ENCODE peak calls at places on chromosomes 4 and X, in eight cellular contexts. One of them, this sample, is unnamed.

GRCh38 chr4:6852582-6852981 is 57.0 kb upstream of the TBC1D14 start:
- DNase-seq in PC-3: no peak
- DNase-seq in progenitor cell of endocrine pancreas: no peak
- DNase-seq in GM13977: no peak
- DNase-seq in gastrocnemius medialis: no peak
- DNase-seq in endodermal cell: no peak
- DNase-seq in Calu3: no peak
- DNase-seq in heart left ventricle: no peak
- DNase-seq in this sample: no peak

GRCh38 chr4:114180481-114180880 is 201.0 kb upstream of the ARSJ start:
- DNase-seq in endodermal cell: peak; percentile 88
- DNase-seq in progenitor cell of endocrine pancreas: no peak
- DNase-seq in PC-3: peak; percentile 70
- DNase-seq in gastrocnemius medialis: no peak
- DNase-seq in GM13977: no peak
- DNase-seq in heart left ventricle: peak; percentile 10
- DNase-seq in Calu3: peak; percentile 59
- DNase-seq in this sample: no peak

GRCh38 chr4:56607926-56608325 is 73.2 kb downstream of the HOPX start:
- DNase-seq in GM13977: no peak
- DNase-seq in gastrocnemius medialis: no peak
- DNase-seq in PC-3: no peak
- DNase-seq in heart left ventricle: no peak
- DNase-seq in endodermal cell: no peak
- DNase-seq in progenitor cell of endocrine pancreas: no peak
- DNase-seq in Calu3: no peak
- DNase-seq in this sample: no peak

GRCh38 chr4:186684889-186685309 is 38.8 kb downstream of the FAT1 start:
- DNase-seq in gastrocnemius medialis: no peak
- DNase-seq in PC-3: peak; percentile 34
- DNase-seq in progenitor cell of endocrine pancreas: no peak
- DNase-seq in Calu3: no peak
- DNase-seq in GM13977: no peak
- DNase-seq in heart left ventricle: no peak
- DNase-seq in endodermal cell: peak; percentile 71
- DNase-seq in this sample: no peak

GRCh38 chr4:117479673-117480072 is 394.3 kb upstream of the TRAM1L1 start:
- DNase-seq in endodermal cell: no peak
- DNase-seq in GM13977: no peak
- DNase-seq in Calu3: no peak
- DNase-seq in PC-3: no peak
- DNase-seq in heart left ventricle: no peak
- DNase-seq in progenitor cell of endocrine pancreas: no peak
- DNase-seq in gastrocnemius medialis: no peak
- DNase-seq in this sample: no peak

GRCh38 chrX:136866337-136867095 is 14.0 kb downstream of the RBMX start:
- DNase-seq in endodermal cell: no peak
- DNase-seq in PC-3: no peak
- DNase-seq in GM13977: no peak
- DNase-seq in Calu3: no peak
- DNase-seq in progenitor cell of endocrine pancreas: no peak
- DNase-seq in gastrocnemius medialis: no peak
- DNase-seq in heart left ventricle: no peak
- DNase-seq in this sample: no peak

GRCh38 chr4:84366932-84367331 is 132.2 kb downstream of the NKX6-1 start:
- DNase-seq in heart left ventricle: no peak
- DNase-seq in progenitor cell of endocrine pancreas: no peak
- DNase-seq in Calu3: no peak
- DNase-seq in endodermal cell: no peak
- DNase-seq in PC-3: no peak
- DNase-seq in GM13977: no peak
- DNase-seq in gastrocnemius medialis: no peak
- DNase-seq in this sample: no peak

GRCh38 chr4:153432971-153433752 is 33.0 kb upstream of the TMEM131L start:
- DNase-seq in PC-3: peak; percentile 91
- DNase-seq in GM13977: peak; percentile 78
- DNase-seq in endodermal cell: peak; percentile 83
- DNase-seq in progenitor cell of endocrine pancreas: no peak
- DNase-seq in gastrocnemius medialis: peak; percentile 26
- DNase-seq in Calu3: peak; percentile 61
- DNase-seq in heart left ventricle: peak; percentile 63
- DNase-seq in this sample: no peak

GRCh38 chrX:153488231-153488914 is 6.4 kb upstream of the BGN start:
- DNase-seq in PC-3: no peak
- DNase-seq in GM13977: no peak
- DNase-seq in endodermal cell: peak; percentile 58
- DNase-seq in progenitor cell of endocrine pancreas: no peak
- DNase-seq in gastrocnemius medialis: no peak
- DNase-seq in Calu3: no peak
- DNase-seq in heart left ventricle: peak; percentile 73
- DNase-seq in this sample: peak; percentile 84

DNA sequence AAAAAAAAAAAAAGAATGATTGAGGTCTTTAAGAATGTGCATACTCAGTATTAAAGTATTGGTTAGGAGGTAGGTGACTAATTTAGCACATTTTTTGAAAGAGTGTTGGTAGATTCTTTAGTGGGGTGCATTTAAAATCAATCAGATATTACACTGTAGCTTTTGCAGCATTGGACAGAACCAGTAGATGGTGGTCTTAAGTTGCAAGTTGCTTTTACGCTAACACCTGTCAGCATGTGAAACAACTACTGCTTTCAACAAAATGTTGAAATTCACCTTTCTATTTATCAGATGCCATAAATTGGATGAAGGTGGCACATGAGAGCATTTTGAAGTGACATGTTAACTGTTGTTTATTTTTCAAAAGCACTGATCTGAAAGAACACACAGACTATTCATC is 41.0 kb downstream of the NAA11 start:
- DNase-seq in progenitor cell of endocrine pancreas: no peak
- DNase-seq in gastrocnemius medialis: no peak
- DNase-seq in heart left ventricle: no peak
- DNase-seq in GM13977: no peak
- DNase-seq in Calu3: no peak
- DNase-seq in endodermal cell: no peak
- DNase-seq in PC-3: no peak
- DNase-seq in this sample: no peak
- TF ChIP-seq CTCF in progenitor cell of endocrine pancreas: no peak
- TF ChIP-seq CTCF in gastrocnemius medialis: no peak
- TF ChIP-seq CTCF in heart left ventricle: no peak
- TF ChIP-seq CTCF in GM13977: no peak
- TF ChIP-seq CTCF in Calu3: no peak
- TF ChIP-seq CTCF in endodermal cell: peak; percentile 17
- TF ChIP-seq CTCF in PC-3: no peak
- TF ChIP-seq CTCF in this sample: no peak

DNA sequence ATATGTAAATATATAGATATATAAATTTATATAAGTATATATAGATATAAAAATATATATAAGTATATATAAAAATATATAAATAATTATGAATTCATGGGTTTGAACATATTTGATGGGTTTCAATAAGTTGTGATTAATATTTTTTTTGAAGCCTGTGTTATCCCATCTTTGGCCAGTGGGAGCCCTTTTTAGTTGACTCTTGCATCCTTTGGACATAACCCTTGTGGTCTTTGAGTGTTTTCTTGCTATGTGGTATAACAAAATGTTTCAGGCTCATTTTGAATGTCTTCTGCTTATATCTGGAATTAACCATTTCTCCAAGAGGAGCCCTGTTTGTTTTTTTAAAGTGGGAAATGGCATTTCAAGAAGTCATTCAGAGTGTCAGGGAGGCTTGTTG is 15.2 kb downstream of the SNX25 start:
- DNase-seq in heart left ventricle: no peak
- DNase-seq in Calu3: no peak
- DNase-seq in GM13977: no peak
- DNase-seq in progenitor cell of endocrine pancreas: no peak
- DNase-seq in gastrocnemius medialis: no peak
- DNase-seq in PC-3: no peak
- DNase-seq in endodermal cell: no peak
- DNase-seq in this sample: no peak
- TF ChIP-seq CTCF in heart left ventricle: no peak
- TF ChIP-seq CTCF in Calu3: no peak
- TF ChIP-seq CTCF in GM13977: no peak
- TF ChIP-seq CTCF in progenitor cell of endocrine pancreas: peak; percentile 26
- TF ChIP-seq CTCF in gastrocnemius medialis: no peak
- TF ChIP-seq CTCF in PC-3: no peak
- TF ChIP-seq CTCF in endodermal cell: peak; percentile 51
- TF ChIP-seq CTCF in this sample: no peak

GRCh38 chr4:25378130-25378743 is 1.2 kb downstream of the ANAPC4 start:
- DNase-seq in Calu3: no peak
- DNase-seq in PC-3: no peak
- DNase-seq in gastrocnemius medialis: no peak
- DNase-seq in GM13977: no peak
- DNase-seq in heart left ventricle: no peak
- DNase-seq in progenitor cell of endocrine pancreas: no peak
- DNase-seq in endodermal cell: no peak
- DNase-seq in this sample: no peak

GRCh38 chr4:25379591-25379990 is 2.5 kb downstream of the ANAPC4 start:
- DNase-seq in GM13977: no peak
- DNase-seq in endodermal cell: no peak
- DNase-seq in gastrocnemius medialis: no peak
- DNase-seq in progenitor cell of endocrine pancreas: no peak
- DNase-seq in heart left ventricle: no peak
- DNase-seq in PC-3: no peak
- DNase-seq in Calu3: no peak
- DNase-seq in this sample: no peak

GRCh38 chr4:25377572-25377882 is 464 bp downstream of the ANAPC4 start:
- DNase-seq in heart left ventricle: no peak
- DNase-seq in gastrocnemius medialis: no peak
- DNase-seq in GM13977: no peak
- DNase-seq in Calu3: no peak
- DNase-seq in progenitor cell of endocrine pancreas: no peak
- DNase-seq in PC-3: no peak
- DNase-seq in endodermal cell: no peak
- DNase-seq in this sample: no peak

DNA sequence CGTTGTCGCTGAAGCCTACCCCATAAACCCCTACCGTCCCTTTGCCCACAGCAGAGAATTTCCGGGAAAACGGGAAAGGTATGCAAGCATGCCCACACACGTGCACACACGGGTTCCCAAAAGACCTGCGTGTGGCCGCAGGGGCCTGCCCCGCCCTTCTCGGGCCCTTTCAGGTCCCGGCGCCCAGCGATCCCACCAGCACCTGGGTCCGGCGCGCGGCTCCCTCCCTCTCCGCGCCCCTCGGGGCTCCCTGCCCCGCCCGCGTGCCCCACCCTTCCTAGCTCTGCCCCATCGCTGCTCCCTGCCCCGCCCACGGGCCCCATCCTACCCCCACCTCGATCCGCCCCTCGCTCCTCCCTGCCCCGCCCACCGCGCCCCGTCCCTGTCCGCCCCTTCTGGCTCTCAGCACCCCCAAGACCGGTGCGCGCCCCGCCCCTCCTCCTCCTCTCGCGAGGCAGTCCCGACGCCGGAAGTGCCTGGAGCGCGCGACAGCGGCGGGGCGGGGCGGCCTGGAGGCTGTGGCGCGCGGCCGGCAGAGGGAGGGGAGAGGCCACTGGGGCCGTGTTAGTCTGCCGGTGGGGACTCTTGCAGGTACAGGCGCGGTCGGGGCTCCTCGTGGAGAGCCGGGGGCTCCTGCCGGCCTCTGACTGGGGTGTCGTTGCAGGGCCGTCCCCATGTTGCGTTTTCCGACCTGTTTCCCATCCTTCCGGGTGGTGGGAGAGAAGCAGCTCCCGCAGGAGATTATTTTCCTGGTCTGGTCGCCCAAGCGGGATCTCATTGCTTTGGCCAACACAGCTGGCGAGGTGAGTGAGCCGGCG is at the start of gene ANAPC4:
- DNase-seq in gastrocnemius medialis: peak; percentile 87
- DNase-seq in endodermal cell: peak; percentile 98
- DNase-seq in GM13977: peak; percentile 99
- DNase-seq in progenitor cell of endocrine pancreas: peak; percentile 87
- DNase-seq in heart left ventricle: peak; percentile 95
- DNase-seq in PC-3: peak; percentile 88
- DNase-seq in Calu3: peak; percentile 95
- DNase-seq in this sample: peak; percentile 94
- TF ChIP-seq CTCF in gastrocnemius medialis: no peak
- TF ChIP-seq CTCF in endodermal cell: peak; percentile 28
- TF ChIP-seq CTCF in GM13977: no peak
- TF ChIP-seq CTCF in progenitor cell of endocrine pancreas: no peak
- TF ChIP-seq CTCF in heart left ventricle: no peak
- TF ChIP-seq CTCF in PC-3: no peak
- TF ChIP-seq CTCF in Calu3: no peak
- TF ChIP-seq CTCF in this sample: no peak

GRCh38 chr4:2756691-2757350 is 685 bp upstream of the TNIP2 start:
- DNase-seq in heart left ventricle: no peak
- DNase-seq in progenitor cell of endocrine pancreas: no peak
- DNase-seq in PC-3: no peak
- DNase-seq in GM13977: no peak
- DNase-seq in gastrocnemius medialis: no peak
- DNase-seq in Calu3: no peak
- DNase-seq in endodermal cell: no peak
- DNase-seq in this sample: no peak

GRCh38 chr4:2757426-2757825 is 1.3 kb upstream of the TNIP2 start:
- DNase-seq in progenitor cell of endocrine pancreas: no peak
- DNase-seq in gastrocnemius medialis: no peak
- DNase-seq in PC-3: no peak
- DNase-seq in heart left ventricle: no peak
- DNase-seq in GM13977: no peak
- DNase-seq in Calu3: no peak
- DNase-seq in endodermal cell: no peak
- DNase-seq in this sample: no peak

GRCh38 chr4:2753444-2753843 is 2.7 kb downstream of the TNIP2 start:
- DNase-seq in Calu3: no peak
- DNase-seq in endodermal cell: no peak
- DNase-seq in heart left ventricle: no peak
- DNase-seq in GM13977: no peak
- DNase-seq in PC-3: peak; percentile 23
- DNase-seq in progenitor cell of endocrine pancreas: no peak
- DNase-seq in gastrocnemius medialis: no peak
- DNase-seq in this sample: no peak

GRCh38 chr4:2754848-2755820 is 1.0 kb downstream of the TNIP2 start:
- DNase-seq in Calu3: no peak
- DNase-seq in heart left ventricle: no peak
- DNase-seq in PC-3: no peak
- DNase-seq in endodermal cell: no peak
- DNase-seq in gastrocnemius medialis: no peak
- DNase-seq in GM13977: no peak
- DNase-seq in progenitor cell of endocrine pancreas: no peak
- DNase-seq in this sample: no peak

DNA sequence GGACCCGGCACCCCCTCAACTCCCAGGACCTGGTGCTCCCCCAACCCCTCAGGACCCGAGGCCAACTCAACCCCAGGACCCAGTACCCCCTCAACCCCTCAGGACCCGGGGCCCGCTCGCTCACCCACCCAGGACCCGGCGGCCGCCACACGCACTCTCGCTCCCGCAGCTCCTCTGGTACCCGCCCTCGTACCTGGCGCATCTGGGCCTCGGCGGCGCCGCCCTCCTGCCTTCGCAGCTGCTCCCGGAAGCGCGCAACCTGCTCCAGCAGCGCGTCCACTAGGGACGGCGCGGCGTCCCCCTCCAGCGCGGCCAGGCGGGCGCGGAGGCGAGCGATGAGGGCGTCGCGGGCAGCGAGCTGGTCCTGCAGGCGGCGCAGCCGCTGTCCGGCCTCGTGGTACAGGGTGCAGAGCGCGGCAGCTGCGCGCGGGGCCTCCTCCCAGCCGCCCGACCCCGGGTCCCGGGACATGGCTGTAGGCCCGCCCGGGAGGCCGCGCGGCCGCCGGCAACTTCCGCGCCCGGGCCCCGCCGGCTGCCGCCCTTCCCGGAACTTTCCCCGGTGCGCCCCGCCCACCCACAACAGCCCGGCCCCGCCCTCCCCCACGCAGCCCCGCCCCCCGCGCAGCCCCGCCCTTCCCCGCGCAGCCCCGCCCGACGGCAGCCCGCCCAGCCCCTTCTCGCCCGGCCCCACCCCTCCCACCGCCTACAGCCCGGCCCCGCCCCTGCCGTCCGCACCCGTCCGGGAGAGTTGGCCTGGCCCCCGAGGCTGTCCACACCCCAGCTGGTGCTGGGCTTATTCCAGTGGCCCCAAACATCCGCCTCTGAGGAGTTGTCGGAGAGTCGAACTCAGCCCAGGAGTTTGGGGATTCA is at the start of gene TNIP2:
- DNase-seq in GM13977: peak; percentile 99
- DNase-seq in progenitor cell of endocrine pancreas: peak; percentile 62
- DNase-seq in endodermal cell: peak; percentile 93
- DNase-seq in heart left ventricle: peak; percentile 92
- DNase-seq in PC-3: peak; percentile 73
- DNase-seq in gastrocnemius medialis: peak; percentile 77
- DNase-seq in Calu3: peak; percentile 70
- DNase-seq in this sample: peak; percentile 90
- TF ChIP-seq CTCF in GM13977: peak; percentile 17
- TF ChIP-seq CTCF in progenitor cell of endocrine pancreas: peak; percentile 50
- TF ChIP-seq CTCF in endodermal cell: peak; percentile 67
- TF ChIP-seq CTCF in heart left ventricle: peak; percentile 17
- TF ChIP-seq CTCF in PC-3: no peak
- TF ChIP-seq CTCF in gastrocnemius medialis: peak; percentile 49
- TF ChIP-seq CTCF in Calu3: no peak
- TF ChIP-seq CTCF in this sample: no peak